ENCODE peak calls at places on chromosomes 6 and 20, in six cellular contexts. X, O, B, Y, C and H are unnamed samples.

GRCh38 chr6:2186516-2186915 is 58.9 kb downstream of the GMDS start:
- DNase-seq in X (no peak), O (no peak), B (no peak), Y (no peak), C (no peak), H (peak; percentile 27)

GRCh38 chr20:35235881-35236280 is 9.4 kb downstream of the MMP24 start:
- DNase-seq in X (no peak), O (no peak), B (no peak), Y (no peak), C (no peak), H (no peak)

GRCh38 chr6:116572162-116572561 is 858 bp downstream of the RWDD1 start:
- DNase-seq in X (no peak), O (peak; percentile 55), B (no peak), Y (peak; percentile 50), C (peak; percentile 51), H (no peak)

GRCh38 chr6:170224694-170225660 is 65.9 kb downstream of the DLL1 start:
- DNase-seq in X (no peak), O (peak; percentile 44), B (peak; percentile 44), Y (no peak), C (no peak), H (no peak)

GRCh38 chr20:55535366-55535765 is 470.0 kb downstream of the CBLN4 start:
- DNase-seq in X (no peak), O (no peak), B (no peak), Y (no peak), C (no peak), H (no peak)

GRCh38 chr20:873875-874607 is 40.5 kb downstream of the FAM110A start:
- DNase-seq in X (no peak), O (no peak), B (no peak), Y (no peak), C (no peak), H (no peak)

GRCh38 chr6:5459346-5459745 is 198.0 kb downstream of the FARS2 start:
- DNase-seq in X (no peak), O (no peak), B (no peak), Y (no peak), C (no peak), H (no peak)

GRCh38 chr6:2909718-2910117 is 6.6 kb upstream of the SERPINB9 start:
- DNase-seq in X (no peak), O (peak; percentile 40), B (no peak), Y (no peak), C (no peak), H (no peak)

GRCh38 chr20:10761786-10762185 is 88.0 kb upstream of the JAG1 start:
- DNase-seq in X (peak; percentile 57), O (peak; percentile 58), B (no peak), Y (peak; percentile 28), C (no peak), H (no peak)

GRCh38 chr6:16338577-16339262 is 100.3 kb downstream of the GMPR start:
- DNase-seq in X (peak; percentile 58), O (peak; percentile 100), B (no peak), Y (no peak), C (peak; percentile 59), H (no peak)

GRCh38 chr6:29933955-29934354 is 8.4 kb upstream of the HLA-A start:
- DNase-seq in X (no peak), O (no peak), B (no peak), Y (no peak), C (no peak), H (no peak)

GRCh38 chr20:5770987-5771318 is 20.8 kb downstream of the SHLD1 start:
- DNase-seq in X (no peak), O (no peak), B (no peak), Y (no peak), C (no peak), H (peak; percentile 54)

GRCh38 chr20:19108181-19108580 is 104.3 kb upstream of the SLC24A3 start:
- DNase-seq in X (no peak), O (no peak), B (no peak), Y (no peak), C (no peak), H (no peak)

GRCh38 chr20:63116412-63117106 is 99.4 kb downstream of the YTHDF1 start:
- DNase-seq in X (no peak), O (peak; percentile 8), B (peak; percentile 87), Y (no peak), C (no peak), H (no peak)

GRCh38 chr20:51938557-51939324 is 136.4 kb upstream of the SALL4 start:
- DNase-seq in X (no peak), O (peak; percentile 19), B (no peak), Y (no peak), C (no peak), H (no peak)

GRCh38 chr20:34546751-34547181 is 11.8 kb upstream of the MAP1LC3A start:
- DNase-seq in X (no peak), O (no peak), B (no peak), Y (no peak), C (no peak), H (no peak)

GRCh38 chr20:3661060-3661820 is 2.0 kb downstream of the GFRA4 start:
- DNase-seq in X (no peak), O (no peak), B (no peak), Y (no peak), C (peak; percentile 50), H (no peak)

GRCh38 chr6:52000064-52000463 is 87.3 kb downstream of the PKHD1 start:
- DNase-seq in X (no peak), O (no peak), B (no peak), Y (no peak), C (no peak), H (no peak)

GRCh38 chr20:44017905-44018683 is 103.4 kb downstream of the TOX2 start:
- DNase-seq in X (peak; percentile 59), O (peak; percentile 93), B (no peak), Y (no peak), C (peak; percentile 61), H (no peak)

GRCh38 chr6:15556711-15557110 is 106.1 kb downstream of the DTNBP1 start:
- DNase-seq in X (no peak), O (no peak), B (no peak), Y (no peak), C (no peak), H (no peak)

GRCh38 chr20:2297352-2297717 is 1.5 kb downstream of the TGM3 start:
- DNase-seq in X (no peak), O (no peak), B (no peak), Y (no peak), C (no peak), H (no peak)

GRCh38 chr20:6519556-6519955 is 247.9 kb upstream of the BMP2 start:
- DNase-seq in X (no peak), O (peak; percentile 91), B (no peak), Y (no peak), C (no peak), H (no peak)

GRCh38 chr6:90846824-90847223 is 260.0 kb upstream of the MAP3K7 start:
- DNase-seq in X (no peak), O (no peak), B (no peak), Y (no peak), C (no peak), H (no peak)
- TF ChIP-seq RAD21 in X (no peak), O (no peak), B (peak; percentile 2), Y (no peak), C (no peak), H (no peak)

DNA sequence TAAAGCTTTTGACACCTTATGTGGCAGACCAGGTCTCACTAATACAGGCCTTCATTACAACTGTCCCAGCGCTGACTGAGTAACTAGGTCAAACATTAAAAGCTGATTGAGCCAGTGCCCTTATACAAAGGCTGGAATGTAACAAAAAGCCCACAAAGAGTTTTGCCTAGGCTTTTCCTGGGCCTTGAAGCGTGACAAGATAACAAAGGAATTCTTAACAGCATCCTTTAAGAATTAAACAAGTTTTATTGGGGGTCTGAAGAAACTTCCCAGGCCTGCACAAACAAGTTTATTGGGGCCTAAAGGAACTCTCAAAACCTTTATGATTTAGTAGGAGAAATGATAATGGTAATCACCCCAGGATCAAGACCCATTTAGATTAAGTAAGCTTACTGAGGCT is 267.6 kb upstream of the FAM83B start:
- DNase-seq in X (no peak), O (no peak), B (no peak), Y (no peak), C (no peak), H (no peak)
- TF ChIP-seq RFX5 in X (no peak), O (no peak), B (no peak), Y (no peak), C (no peak), H (no peak)

GRCh38 chr6:26329763-26330511 is 35.1 kb upstream of the BTN3A2 start:
- DNase-seq in X (peak; percentile 78), O (peak; percentile 68), B (peak; percentile 90), Y (peak; percentile 68), C (no peak), H (no peak)
- TF ChIP-seq RAD21 in X (no peak), O (no peak), B (no peak), Y (no peak), C (no peak), H (no peak)

GRCh38 chr6:39003072-39003471 is 45.5 kb upstream of the GLP1R start:
- DNase-seq in X (no peak), O (no peak), B (no peak), Y (no peak), C (no peak), H (no peak)
- TF ChIP-seq RFX5 in X (no peak), O (no peak), B (no peak), Y (no peak), C (no peak), H (no peak)